ENCODE peak calls at places on chromosomes 3 and 15, in four cellular contexts. R, N, X and M are unnamed samples.

GRCh38 chr3:9398715-9399708 is 1.6 kb downstream of the SETD5 start:
- DNase-seq in R (peak), N (no peak), X (peak), M (peak)

GRCh38 chr3:47421741-47422649 is 41.2 kb downstream of the PTPN23 start:
- DNase-seq in N (no peak), X (peak), R (peak), M (no peak)

GRCh38 chr3:172163320-172163719 is 123.9 kb downstream of the FNDC3B start:
- DNase-seq in R (no peak), N (no peak), X (no peak), M (no peak)

GRCh38 chr3:141020139-141020940 is 30.8 kb upstream of the SPSB4 start:
- DNase-seq in R (no peak), X (no peak), N (no peak), M (no peak)

GRCh38 chr3:10373686-10374261 is 52.9 kb upstream of the SEC13 start:
- DNase-seq in N (no peak), R (peak), X (no peak), M (peak)

GRCh38 chr3:9230596-9230995 is 18.9 kb downstream of the SRGAP3 start:
- DNase-seq in R (no peak), X (no peak), N (no peak), M (no peak)

GRCh38 chr3:85977615-85978338 is 1013.2 kb downstream of the VGLL3 start:
- DNase-seq in R (no peak), N (no peak), X (no peak), M (no peak)

GRCh38 chr3:33592999-33593398 is 125.1 kb downstream of the CLASP2 start:
- DNase-seq in R (no peak), N (no peak), X (no peak), M (no peak)

DNA sequence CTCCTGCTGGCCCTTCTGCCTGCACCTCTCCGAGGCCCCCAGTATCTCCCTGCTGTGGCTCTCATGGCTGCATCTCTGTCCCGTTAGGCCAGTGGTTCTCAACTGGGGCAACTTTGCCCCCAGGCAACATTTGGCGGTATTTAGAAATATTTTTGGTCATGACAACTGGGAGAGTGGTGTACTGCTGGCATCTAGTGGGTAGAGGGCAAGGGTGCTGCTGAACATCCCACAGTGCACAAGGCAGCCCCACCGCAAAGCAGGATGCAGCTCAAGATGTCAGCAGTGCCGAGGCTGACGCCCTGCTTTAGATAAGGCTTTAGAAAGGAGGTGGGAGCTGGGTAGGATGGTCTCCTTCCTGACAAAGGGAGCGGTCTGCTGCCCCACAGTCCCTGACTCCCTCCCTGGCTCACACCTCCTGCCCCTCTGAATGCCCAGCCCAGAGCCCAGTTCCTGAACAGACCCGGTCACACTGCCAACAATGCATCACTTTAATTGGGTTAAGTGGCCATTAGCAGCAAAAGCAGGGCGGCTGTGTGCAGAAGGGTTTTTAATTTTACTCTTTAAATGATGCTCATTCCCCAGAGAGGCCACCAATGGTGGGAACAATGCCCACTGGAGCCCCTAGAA is 68.8 kb upstream of the TMEM115 start:
- DNase-seq in N (no peak), X (no peak), R (peak), M (no peak)
- TF ChIP-seq CTCF in N (no peak), X (no peak), R (no peak), M (peak)

GRCh38 chr15:91982401-91982800 is 128.9 kb downstream of the SLCO3A1 start:
- DNase-seq in X (no peak), R (peak), N (no peak), M (no peak)
- TF ChIP-seq CTCF in X (no peak), R (peak), N (no peak), M (no peak)

DNA sequence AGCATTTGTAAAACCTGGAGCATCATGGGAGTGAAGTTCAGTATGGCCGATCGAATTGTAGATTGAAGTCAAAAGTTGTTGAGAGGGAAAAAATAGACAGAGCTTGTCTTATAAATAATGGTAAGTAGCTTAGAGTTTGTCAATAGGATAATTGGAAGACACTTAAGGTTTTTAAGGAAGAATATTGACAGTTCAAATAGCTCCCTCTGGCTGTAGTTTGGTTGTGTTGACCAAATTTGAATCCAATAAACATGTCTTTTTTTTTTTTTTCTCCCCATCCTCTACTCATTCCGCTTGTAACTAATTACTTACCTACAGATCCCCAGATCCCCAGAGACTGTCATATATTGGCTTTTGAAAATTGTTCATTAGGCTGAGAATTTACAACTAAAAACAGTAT is 677.0 kb downstream of the AGBL1 start:
- DNase-seq in X (no peak), R (peak), N (no peak), M (no peak)
- TF ChIP-seq CTCF in X (peak), R (no peak), N (peak), M (no peak)

DNA sequence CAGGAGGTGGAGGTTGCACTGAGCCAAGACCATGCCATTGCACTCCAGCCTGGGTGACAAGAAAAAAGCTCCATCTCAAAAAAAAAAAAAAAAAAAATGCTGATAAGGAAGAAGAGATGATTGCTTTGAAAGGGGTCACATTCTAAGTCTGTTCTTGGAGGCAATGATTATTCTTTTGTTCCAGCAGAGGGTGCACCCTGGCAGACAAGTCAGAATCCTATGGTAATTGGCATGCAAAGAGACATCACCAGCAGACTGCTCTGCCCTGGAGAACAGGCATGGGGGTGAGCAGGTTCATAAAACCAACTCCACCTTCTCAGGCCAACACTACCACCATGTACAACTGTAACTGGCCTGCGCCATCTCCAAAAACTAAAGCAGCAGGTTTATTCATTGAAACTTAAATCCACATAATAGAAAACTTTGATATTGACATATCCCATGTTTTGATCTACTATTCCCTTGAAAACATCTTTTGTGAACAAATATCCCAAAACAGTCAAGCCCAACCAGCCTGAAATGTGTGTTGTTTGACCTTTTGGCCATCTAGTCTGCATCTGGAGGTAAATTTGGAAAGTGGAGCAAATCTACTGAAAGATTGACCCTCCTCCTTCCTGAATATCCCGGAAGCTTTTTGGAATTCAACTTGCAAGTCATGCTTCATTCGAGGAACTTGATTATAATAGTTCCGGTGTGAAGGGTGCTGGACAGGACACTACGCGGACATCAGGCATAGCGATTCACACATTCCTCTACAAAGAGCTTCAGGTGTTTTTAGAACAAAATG is 100.3 kb downstream of the MECOM start:
- DNase-seq in X (no peak), N (no peak), R (peak), M (no peak)
- TF ChIP-seq CTCF in X (peak), N (peak), R (no peak), M (peak)

DNA sequence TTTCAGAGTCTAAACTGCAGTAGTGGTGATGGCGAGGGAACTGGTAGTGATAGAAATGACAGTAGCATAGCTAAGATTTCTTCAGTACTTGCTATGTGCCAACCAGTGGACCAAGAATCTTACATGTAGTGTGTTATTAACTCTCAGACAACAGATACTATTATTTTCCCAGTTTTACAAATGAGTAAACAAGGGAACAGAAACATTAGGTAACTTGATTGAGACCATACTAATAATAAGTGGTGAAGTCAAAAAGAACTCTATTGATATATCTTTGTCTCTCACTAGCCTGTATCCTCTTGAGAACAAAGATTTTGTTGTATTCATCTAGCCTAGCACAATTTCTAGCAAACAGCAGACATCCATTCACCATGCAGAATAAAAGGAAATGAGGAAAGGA is 250.1 kb downstream of the ZBTB20 start:
- DNase-seq in R (no peak), N (no peak), X (no peak), M (no peak)
- TF ChIP-seq CTCF in R (no peak), N (no peak), X (no peak), M (no peak)